ENCODE peak calls at places on chromosomes 3 and 15, in four cellular contexts. H is effector memory CD4-positive, alpha-beta T cell; K is fibroblast of lung; Z is iPS DF 6.9. B is an unnamed sample.

GRCh38 chr3:56878046-56878445 is 76.3 kb upstream of the ARHGEF3 start:
- DNase-seq in H (no peak), K (no peak), Z (no peak), B (no peak)

GRCh38 chr15:61518191-61518950 is 289.3 kb upstream of the RORA start:
- DNase-seq in H (no peak), K (no peak), Z (no peak), B (no peak)

GRCh38 chr3:97009427-97010019 is 195.1 kb downstream of the EPHA6 start:
- DNase-seq in H (no peak), K (no peak), Z (peak), B (no peak)

GRCh38 chr15:52028431-52029093 is 9.5 kb downstream of the MAPK6 start:
- DNase-seq in H (no peak), K (no peak), Z (no peak), B (no peak)

GRCh38 chr3:139689122-139689521 is 11.3 kb upstream of the NMNAT3 start:
- DNase-seq in H (no peak), K (no peak), Z (no peak), B (no peak)

GRCh38 chr3:78912217-78912616 is 855.6 kb downstream of the ROBO1 start:
- DNase-seq in H (no peak), K (no peak), Z (no peak), B (no peak)

GRCh38 chr15:72306211-72306785 is 13.7 kb downstream of the CELF6 start:
- DNase-seq in H (peak), K (peak), Z (peak), B (no peak)

GRCh38 chr15:85649372-85649771 is 145.4 kb downstream of the KLHL25 start:
- DNase-seq in H (no peak), K (peak), Z (no peak), B (no peak)

GRCh38 chr15:98668566-98669308 is 20.4 kb downstream of the IGF1R start:
- DNase-seq in H (no peak), K (peak), Z (no peak), B (no peak)

GRCh38 chr15:42226648-42227047 is 18.5 kb upstream of the VPS39 start:
- DNase-seq in H (no peak), K (no peak), Z (no peak), B (no peak)

GRCh38 chr15:52005748-52006701 is 13.0 kb upstream of the MAPK6 start:
- DNase-seq in H (no peak), K (peak), Z (no peak), B (no peak)

GRCh38 chr3:69182588-69183299 is 60.3 kb upstream of the LMOD3 start:
- DNase-seq in H (no peak), K (peak), Z (no peak), B (no peak)

GRCh38 chr3:16514799-16515353 is 1.4 kb upstream of the RFTN1 start:
- DNase-seq in H (no peak), K (no peak), Z (no peak), B (no peak)

GRCh38 chr15:101502572-101503295 is 13.2 kb upstream of the PCSK6 start:
- DNase-seq in H (no peak), K (no peak), Z (no peak), B (no peak)

GRCh38 chr3:50924638-50925037 is 249.9 kb downstream of the DOCK3 start:
- DNase-seq in H (no peak), K (no peak), Z (no peak), B (no peak)

GRCh38 chr15:77830041-77830440 is 197.3 kb upstream of the LINGO1 start:
- DNase-seq in H (no peak), K (peak), Z (no peak), B (no peak)

GRCh38 chr3:154862265-154862664 is 217.9 kb upstream of the MME start:
- DNase-seq in H (no peak), K (peak), Z (no peak), B (no peak)

GRCh38 chr3:112579697-112580096 is 17.9 kb downstream of the SLC35A5 start:
- DNase-seq in H (no peak), K (peak), Z (no peak), B (no peak)

GRCh38 chr3:97927699-97928098 is 44.5 kb downstream of the RIOX2 start:
- DNase-seq in H (no peak), K (peak), Z (no peak), B (no peak)

GRCh38 chr3:108891833-108892232 is 61.8 kb downstream of the GUCA1C start:
- DNase-seq in H (no peak), K (no peak), Z (no peak), B (no peak)

GRCh38 chr3:128173849-128174248 is 20.6 kb downstream of the EEFSEC start:
- DNase-seq in H (no peak), K (no peak), Z (no peak), B (no peak)

GRCh38 chr3:6047016-6047415 is 813.9 kb upstream of the GRM7 start:
- DNase-seq in H (no peak), K (no peak), Z (no peak), B (no peak)

GRCh38 chr3:147409143-147410121 is at the start of gene ZIC1:
- DNase-seq in H (no peak), K (no peak), Z (no peak), B (no peak)

GRCh38 chr3:52895416-52895815 is 1.9 kb downstream of the STIMATE start:
- DNase-seq in H (no peak), K (no peak), Z (no peak), B (no peak)

GRCh38 chr15:42151736-42152135 is 4.7 kb downstream of the PLA2G4F start:
- DNase-seq in H (no peak), K (no peak), Z (no peak), B (no peak)

DNA sequence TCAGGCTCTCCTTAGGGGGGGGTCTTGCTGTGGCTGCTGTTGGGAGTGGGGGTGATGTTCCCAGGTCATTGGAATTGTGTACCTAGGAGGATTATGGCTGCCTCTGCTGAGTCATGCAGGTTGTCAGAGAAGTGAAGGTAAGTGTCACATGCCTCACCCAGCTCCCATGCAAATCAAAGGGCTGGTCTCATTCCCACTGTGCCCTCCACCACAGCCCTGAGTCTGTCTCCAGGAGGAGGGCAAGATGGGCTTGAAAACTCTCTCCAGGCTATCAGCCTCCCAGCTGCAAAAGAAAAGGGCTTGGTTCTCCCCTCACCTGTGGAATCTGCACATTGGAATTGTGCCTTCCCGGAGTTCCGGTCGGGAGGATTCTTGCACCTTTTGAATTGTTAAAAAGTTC is 580.5 kb downstream of the NSUN3 start:
- DNase-seq in H (no peak), K (no peak), Z (peak), B (no peak)
- H3K4me3 ChIP-seq in H (no peak), K (no peak), Z (no peak), B (no peak)

GRCh38 chr3:63966871-63967270 is 54.7 kb upstream of the SCAANT1 start:
- DNase-seq in H (no peak), K (no peak), Z (no peak), B (no peak)
- H3K4me3 ChIP-seq in H (peak), K (no peak), Z (no peak), B (no peak)

GRCh38 chr3:142027295-142027694 is 122.0 kb downstream of the TFDP2 start:
- DNase-seq in H (no peak), K (peak), Z (no peak), B (no peak)
- H3K4me3 ChIP-seq in H (no peak), K (peak), Z (peak), B (peak)

GRCh38 chr3:64266983-64267382 is 41.7 kb upstream of the PRICKLE2 start:
- DNase-seq in H (no peak), K (no peak), Z (no peak), B (no peak)

GRCh38 chr3:64264491-64265109 is 39.3 kb upstream of the PRICKLE2 start:
- DNase-seq in H (no peak), K (peak), Z (no peak), B (no peak)

GRCh38 chr3:64268926-64269325 is 43.7 kb upstream of the PRICKLE2 start:
- DNase-seq in H (no peak), K (no peak), Z (no peak), B (no peak)

GRCh38 chr3:64267774-64268604 is 42.7 kb upstream of the PRICKLE2 start:
- DNase-seq in H (no peak), K (peak), Z (no peak), B (peak)

DNA sequence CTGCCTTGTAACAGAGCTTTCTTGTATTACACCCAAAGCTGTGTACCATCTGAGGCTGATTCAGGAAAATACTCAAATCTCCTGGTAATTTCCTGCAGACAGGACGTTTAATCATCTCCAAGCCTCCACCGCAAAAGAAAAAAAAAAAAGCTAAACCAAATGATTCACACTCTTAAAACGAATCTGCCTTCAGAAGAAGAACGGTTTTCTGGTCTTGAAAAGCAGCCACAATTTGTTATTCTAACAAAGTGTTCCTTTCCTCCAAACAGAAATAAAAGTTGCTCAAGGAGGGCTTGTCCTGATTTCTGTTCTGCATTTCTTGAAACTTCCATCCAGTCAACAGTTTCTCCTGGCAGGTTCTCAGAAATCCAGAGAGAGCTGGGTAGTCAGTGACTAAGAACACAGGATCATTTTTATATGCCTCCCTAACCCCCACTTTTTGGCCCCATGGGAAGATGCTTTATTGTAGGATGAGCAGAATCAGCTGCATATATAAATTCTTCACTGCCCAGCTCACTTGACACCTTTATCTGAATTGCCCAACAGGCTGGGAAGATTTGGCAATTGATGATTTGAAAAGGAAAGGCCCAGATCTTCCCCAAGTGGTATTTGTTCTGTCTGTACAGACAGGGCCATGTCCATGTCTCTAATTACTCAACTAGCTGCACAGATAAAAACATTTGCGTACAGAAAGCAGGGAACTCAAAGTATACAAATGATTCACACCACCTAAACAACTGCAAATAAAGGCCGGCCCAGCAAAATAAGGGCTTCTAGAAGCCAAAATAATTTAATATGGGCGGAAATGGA is 41.0 kb upstream of the PRICKLE2 start:
- DNase-seq in H (no peak), K (peak), Z (no peak), B (no peak)
- H3K4me3 ChIP-seq in H (no peak), K (peak), Z (no peak), B (peak)

DNA sequence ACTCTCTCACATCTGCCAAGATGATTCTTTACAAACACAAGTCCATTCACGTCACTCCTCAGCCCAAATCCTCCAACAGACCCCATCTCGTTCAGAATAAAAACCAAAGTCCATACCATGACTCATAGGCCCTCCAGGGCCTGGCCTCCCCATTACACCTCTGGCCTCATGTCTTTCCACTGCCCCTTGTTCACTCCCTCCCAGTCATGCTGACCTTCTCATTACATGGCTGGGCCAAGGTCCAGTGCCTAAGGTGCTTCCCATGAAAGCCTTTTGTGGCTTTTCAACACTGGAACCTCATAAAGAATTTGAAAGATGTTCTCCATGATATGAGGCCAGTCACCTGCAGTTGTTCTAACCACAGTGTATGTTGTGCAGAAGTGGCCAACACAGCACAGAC is 44.5 kb downstream of the NEK10 start:
- DNase-seq in H (no peak), K (peak), Z (no peak), B (no peak)
- H3K4me3 ChIP-seq in H (no peak), K (no peak), Z (no peak), B (no peak)

DNA sequence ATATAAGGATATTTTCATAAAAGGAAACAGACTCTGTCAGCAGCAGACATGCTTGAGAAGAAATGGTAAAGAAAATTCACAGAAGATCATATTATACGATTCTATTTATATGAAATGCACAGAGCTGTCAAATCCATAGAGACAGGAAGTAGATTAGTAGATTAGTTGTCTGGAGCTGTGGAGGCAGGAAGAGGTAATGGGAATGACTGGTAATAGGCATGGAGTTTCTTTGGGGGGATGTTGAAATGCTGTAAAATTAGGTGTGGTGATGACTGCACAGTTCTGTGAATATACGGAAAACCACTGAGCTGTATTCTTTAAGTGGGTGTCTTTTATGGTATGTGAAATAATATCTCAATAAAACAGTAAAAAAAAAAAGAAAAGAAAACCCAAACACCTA is 35.3 kb downstream of the CEP152 start:
- DNase-seq in H (no peak), K (no peak), Z (no peak), B (no peak)
- H3K4me3 ChIP-seq in H (no peak), K (no peak), Z (no peak), B (no peak)

DNA sequence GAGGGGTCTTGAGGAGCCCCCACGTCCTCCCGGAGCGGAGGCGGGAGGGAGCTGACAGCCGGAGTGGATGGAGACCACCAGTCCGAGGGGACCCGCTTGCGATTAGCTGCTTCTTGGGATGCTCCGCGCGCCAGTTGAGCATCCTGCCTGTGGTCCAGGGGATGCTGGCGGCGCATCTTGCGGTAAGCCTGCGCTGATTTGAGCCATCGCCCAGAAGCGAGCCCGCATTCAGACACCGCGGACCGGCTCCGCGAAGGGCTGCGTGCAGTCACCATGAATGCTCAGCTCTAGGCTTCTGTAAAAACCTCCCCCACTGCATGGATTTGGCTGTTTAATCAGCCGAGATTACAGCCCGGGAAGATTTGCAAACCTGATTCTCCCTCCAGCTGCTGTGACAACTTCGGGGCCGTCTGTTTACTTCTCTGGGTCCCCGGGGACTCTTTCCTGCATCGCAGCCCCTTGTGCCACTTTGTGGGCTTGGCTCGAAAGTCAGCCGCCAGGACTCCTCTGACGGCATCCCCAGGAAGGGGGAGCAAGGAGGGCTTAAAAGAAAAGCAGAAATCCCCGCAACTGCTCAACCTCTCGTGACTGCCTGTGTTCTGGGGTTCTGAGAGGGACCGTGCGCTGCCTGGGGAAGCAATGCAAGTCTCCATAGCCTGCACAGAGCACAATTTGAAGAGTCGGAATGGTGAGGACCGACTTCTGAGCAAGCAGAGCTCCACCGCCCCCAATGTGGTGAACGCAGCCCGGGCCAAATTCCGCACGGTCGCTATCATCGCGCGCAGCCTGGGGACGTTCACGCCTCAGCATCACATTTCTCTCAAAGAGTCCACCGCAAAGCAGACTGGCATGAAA is 171.1 kb downstream of the KCNAB1 start:
- DNase-seq in H (no peak), K (no peak), Z (no peak), B (no peak)
- H3K4me3 ChIP-seq in H (no peak), K (peak), Z (peak), B (peak)

GRCh38 chr3:141797819-141798405 is 34.7 kb downstream of the GRK7 start:
- DNase-seq in H (no peak), K (no peak), Z (no peak), B (no peak)
- H3K4me3 ChIP-seq in H (peak), K (peak), Z (no peak), B (peak)

DNA sequence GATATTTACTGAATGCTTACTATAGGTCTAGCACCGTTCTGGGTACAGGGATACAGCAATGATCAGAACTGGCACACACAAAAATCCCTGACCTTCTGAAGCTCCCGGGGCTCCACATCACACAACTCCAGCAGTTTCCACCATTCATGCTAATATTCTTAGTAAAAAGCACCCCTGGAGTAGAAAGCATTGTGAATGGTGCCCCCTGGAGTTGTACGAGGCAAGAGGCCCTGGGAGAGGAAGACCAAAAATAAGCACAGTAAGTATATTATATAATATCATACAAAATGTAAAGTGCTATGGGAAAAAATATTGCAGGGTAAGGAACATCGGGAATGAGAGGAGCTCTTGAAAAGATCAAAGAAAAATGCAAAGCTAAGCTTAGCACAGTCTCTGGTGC is 790 bp upstream of the SRGAP3 start:
- DNase-seq in H (no peak), K (no peak), Z (no peak), B (no peak)
- H3K4me3 ChIP-seq in H (no peak), K (no peak), Z (no peak), B (peak)

GRCh38 chr3:35946121-35946856 is 307.0 kb downstream of the ARPP21 start:
- DNase-seq in H (no peak), K (peak), Z (peak), B (no peak)
- H3K4me3 ChIP-seq in H (no peak), K (no peak), Z (no peak), B (no peak)

B was measured in stomach.